ENCODE peak calls at places on chromosome 21, in seven cellular contexts. M is bronchial epithelial cell; L is activated T-cell treated with anti-CD3 and anti-CD28 coated beads, Interleukin-2, amount 50 U/mL, for 48 hours; B is T-helper 2 cell; E is activated CD8-positive, alpha-beta memory T cell treated with anti-CD3 and anti-CD28 coated beads for 1 hour; J is mammary epithelial cell; O is foreskin fibroblast. U is an unnamed sample.

GRCh38 chr21:46110499-46111192 is 12.7 kb downstream of the COL6A2 start:
- DNase-seq in B (no peak), M (no peak), L (no peak), E (no peak), J (no peak), O (peak), U (no peak)

GRCh38 chr21:20647603-20648002 is 350.6 kb upstream of the NCAM2 start:
- DNase-seq in L (no peak), B (no peak), J (no peak), M (peak), E (no peak), O (peak), U (no peak)

GRCh38 chr21:44473915-44474555 is 18.7 kb downstream of the LRRC3 start:
- DNase-seq in M (no peak), B (no peak), J (no peak), E (no peak), L (no peak), O (no peak), U (no peak)

GRCh38 chr21:45867041-45867630 is 114.4 kb upstream of the COL6A1 start:
- DNase-seq in M (no peak), J (no peak), B (no peak), O (no peak), E (no peak), L (no peak), U (no peak)

GRCh38 chr21:29335720-29336119 is 37.0 kb downstream of the BACH1 start:
- DNase-seq in M (peak), J (peak), B (no peak), O (peak), L (no peak), E (no peak), U (no peak)

GRCh38 chr21:37074546-37074945 is 1.5 kb downstream of the TTC3 start:
- DNase-seq in E (no peak), J (no peak), O (no peak), L (no peak), M (no peak), B (no peak), U (no peak)

GRCh38 chr21:45012661-45013270 is 61.6 kb upstream of the ADARB1 start:
- DNase-seq in J (peak), B (no peak), L (no peak), M (peak), O (no peak), E (no peak), U (peak)

GRCh38 chr21:15992171-15992570 is 262.4 kb downstream of the USP25 start:
- DNase-seq in O (peak), L (no peak), E (no peak), B (no peak), J (no peak), M (no peak), U (no peak)

GRCh38 chr21:25639922-25640670 is 1.0 kb downstream of the JAM2 start:
- DNase-seq in L (peak), E (no peak), B (no peak), O (peak), M (no peak), J (no peak), U (peak)

GRCh38 chr21:36647279-36648093 is 51.4 kb upstream of the SIM2 start:
- DNase-seq in B (no peak), O (peak), E (no peak), J (no peak), L (no peak), M (peak), U (no peak)

GRCh38 chr21:45579383-45580180 is 37.3 kb upstream of the SLC19A1 start:
- DNase-seq in J (no peak), M (no peak), O (no peak), L (peak), E (no peak), B (no peak), U (no peak)

GRCh38 chr21:42237161-42237560 is 18.2 kb downstream of the ABCG1 start:
- DNase-seq in J (no peak), E (no peak), O (no peak), B (no peak), L (peak), M (no peak), U (no peak)

GRCh38 chr21:43646550-43647260 is 12.6 kb downstream of the HSF2BP start:
- DNase-seq in J (peak), E (peak), L (peak), O (peak), B (peak), M (peak), U (peak)

GRCh38 chr21:18340387-18340942 is 63.1 kb downstream of the TMPRSS15 start:
- DNase-seq in B (no peak), M (no peak), J (no peak), L (no peak), E (no peak), O (no peak), U (no peak)

GRCh38 chr21:35025206-35026152 is 23.6 kb downstream of the RUNX1 start:
- DNase-seq in E (no peak), J (no peak), B (no peak), L (no peak), M (no peak), O (no peak), U (no peak)

GRCh38 chr21:31476551-31477120 is 132.6 kb upstream of the TIAM1 start:
- DNase-seq in L (no peak), E (no peak), O (no peak), M (no peak), B (no peak), J (no peak), U (no peak)

GRCh38 chr21:29308456-29308783 is 9.7 kb downstream of the BACH1 start:
- DNase-seq in E (no peak), O (no peak), B (no peak), M (no peak), L (no peak), J (no peak), U (no peak)

GRCh38 chr21:29178936-29179335 is 48.5 kb downstream of the MAP3K7CL start:
- DNase-seq in L (no peak), M (no peak), O (no peak), B (no peak), E (no peak), J (no peak), U (no peak)

GRCh38 chr21:27678511-27678910 is 711.6 kb upstream of the ADAMTS5 start:
- DNase-seq in M (no peak), B (no peak), O (no peak), E (no peak), L (no peak), J (no peak), U (no peak)

U was measured in T-helper 1 cell.